ENCODE peak calls at places on chromosomes 16 and 17, in five cellular contexts. One of them, this sample, is unnamed.

GRCh38 chr17:1055751-1056645 is 59.1 kb downstream of the TIMM22 start:
- DNase-seq in central memory CD4-positive, alpha-beta T cell: no peak
- DNase-seq in endothelial cell: peak
- DNase-seq in memory B cell: peak
- DNase-seq in mesendoderm: peak
- DNase-seq in this sample: peak

GRCh38 chr16:58814348-58814801 is 80.3 kb upstream of the GOT2 start:
- DNase-seq in central memory CD4-positive, alpha-beta T cell: no peak
- DNase-seq in endothelial cell: peak
- DNase-seq in mesendoderm: peak
- DNase-seq in memory B cell: no peak
- DNase-seq in this sample: peak

GRCh38 chr16:4323845-4324478 is 8.1 kb downstream of the GLIS2 start:
- DNase-seq in central memory CD4-positive, alpha-beta T cell: no peak
- DNase-seq in memory B cell: no peak
- DNase-seq in mesendoderm: peak
- DNase-seq in endothelial cell: peak
- DNase-seq in this sample: no peak

GRCh38 chr17:27649929-27650328 is 18.9 kb downstream of the LGALS9 start:
- DNase-seq in endothelial cell: no peak
- DNase-seq in mesendoderm: no peak
- DNase-seq in memory B cell: no peak
- DNase-seq in central memory CD4-positive, alpha-beta T cell: no peak
- DNase-seq in this sample: no peak

GRCh38 chr16:68786685-68787418 is 49.8 kb downstream of the CDH1 start:
- DNase-seq in memory B cell: no peak
- DNase-seq in central memory CD4-positive, alpha-beta T cell: no peak
- DNase-seq in mesendoderm: no peak
- DNase-seq in endothelial cell: no peak
- DNase-seq in this sample: no peak

GRCh38 chr16:11325404-11326083 is 19.7 kb upstream of the RMI2 start:
- DNase-seq in endothelial cell: no peak
- DNase-seq in memory B cell: no peak
- DNase-seq in mesendoderm: no peak
- DNase-seq in central memory CD4-positive, alpha-beta T cell: no peak
- DNase-seq in this sample: no peak

GRCh38 chr17:70597774-70598173 is 428.4 kb downstream of the KCNJ2 start:
- DNase-seq in central memory CD4-positive, alpha-beta T cell: no peak
- DNase-seq in endothelial cell: no peak
- DNase-seq in mesendoderm: no peak
- DNase-seq in memory B cell: no peak
- DNase-seq in this sample: no peak

GRCh38 chr16:6605490-6605889 is 727.2 kb upstream of the RBFOX1 start:
- DNase-seq in central memory CD4-positive, alpha-beta T cell: no peak
- DNase-seq in endothelial cell: no peak
- DNase-seq in memory B cell: no peak
- DNase-seq in mesendoderm: no peak
- DNase-seq in this sample: no peak

GRCh38 chr17:32253117-32253611 is 12.5 kb upstream of the RHBDL3 start:
- DNase-seq in endothelial cell: peak
- DNase-seq in central memory CD4-positive, alpha-beta T cell: peak
- DNase-seq in memory B cell: peak
- DNase-seq in mesendoderm: peak
- DNase-seq in this sample: peak

GRCh38 chr17:55394357-55395021 is 27.1 kb downstream of the MMD start:
- DNase-seq in central memory CD4-positive, alpha-beta T cell: no peak
- DNase-seq in endothelial cell: no peak
- DNase-seq in mesendoderm: no peak
- DNase-seq in memory B cell: no peak
- DNase-seq in this sample: peak

GRCh38 chr16:78310990-78311561 is 211.6 kb downstream of the WWOX start:
- DNase-seq in endothelial cell: no peak
- DNase-seq in memory B cell: no peak
- DNase-seq in central memory CD4-positive, alpha-beta T cell: no peak
- DNase-seq in mesendoderm: peak
- DNase-seq in this sample: no peak

GRCh38 chr16:46428108-46429061 is 192.8 kb downstream of the SHCBP1 start:
- DNase-seq in mesendoderm: no peak
- DNase-seq in central memory CD4-positive, alpha-beta T cell: no peak
- DNase-seq in memory B cell: no peak
- DNase-seq in endothelial cell: no peak
- DNase-seq in this sample: no peak

GRCh38 chr16:51818342-51818944 is 667.4 kb upstream of the SALL1 start:
- DNase-seq in memory B cell: no peak
- DNase-seq in endothelial cell: peak
- DNase-seq in mesendoderm: peak
- DNase-seq in central memory CD4-positive, alpha-beta T cell: no peak
- DNase-seq in this sample: peak

GRCh38 chr17:50478391-50479361 is at the start of gene RSAD1:
- DNase-seq in mesendoderm: peak
- DNase-seq in endothelial cell: peak
- DNase-seq in central memory CD4-positive, alpha-beta T cell: peak
- DNase-seq in memory B cell: peak
- DNase-seq in this sample: peak

GRCh38 chr16:57938936-57939871 is 31.7 kb downstream of the CNGB1 start:
- DNase-seq in central memory CD4-positive, alpha-beta T cell: no peak
- DNase-seq in endothelial cell: no peak
- DNase-seq in mesendoderm: peak
- DNase-seq in memory B cell: no peak
- DNase-seq in this sample: no peak

GRCh38 chr16:31362476-31363405 is 7.8 kb downstream of the ITGAX start:
- DNase-seq in central memory CD4-positive, alpha-beta T cell: no peak
- DNase-seq in memory B cell: no peak
- DNase-seq in mesendoderm: no peak
- DNase-seq in endothelial cell: no peak
- DNase-seq in this sample: no peak

GRCh38 chr16:75288181-75288580 is 36.8 kb upstream of the BCAR1 start:
- DNase-seq in mesendoderm: no peak
- DNase-seq in endothelial cell: no peak
- DNase-seq in central memory CD4-positive, alpha-beta T cell: no peak
- DNase-seq in memory B cell: no peak
- DNase-seq in this sample: no peak

GRCh38 chr17:69948406-69948805 is 126.6 kb upstream of the KCNJ16 start:
- DNase-seq in memory B cell: no peak
- DNase-seq in central memory CD4-positive, alpha-beta T cell: no peak
- DNase-seq in endothelial cell: no peak
- DNase-seq in mesendoderm: no peak
- DNase-seq in this sample: no peak

GRCh38 chr16:49019826-49020401 is 261.7 kb downstream of the CBLN1 start:
- DNase-seq in memory B cell: no peak
- DNase-seq in central memory CD4-positive, alpha-beta T cell: no peak
- DNase-seq in endothelial cell: no peak
- DNase-seq in mesendoderm: no peak
- DNase-seq in this sample: no peak

GRCh38 chr16:68126395-68126794 is 41.2 kb downstream of the NFATC3 start:
- DNase-seq in central memory CD4-positive, alpha-beta T cell: no peak
- DNase-seq in mesendoderm: no peak
- DNase-seq in memory B cell: no peak
- DNase-seq in endothelial cell: no peak
- DNase-seq in this sample: no peak

GRCh38 chr17:46782250-46782953 is 36.1 kb downstream of the WNT3 start:
- DNase-seq in memory B cell: no peak
- DNase-seq in central memory CD4-positive, alpha-beta T cell: no peak
- DNase-seq in mesendoderm: peak
- DNase-seq in endothelial cell: peak
- DNase-seq in this sample: peak

GRCh38 chr17:9151091-9151490 is 129.8 kb downstream of the NTN1 start:
- DNase-seq in mesendoderm: peak
- DNase-seq in central memory CD4-positive, alpha-beta T cell: no peak
- DNase-seq in memory B cell: no peak
- DNase-seq in endothelial cell: no peak
- DNase-seq in this sample: peak

GRCh38 chr17:48259710-48260291 is 152.2 kb downstream of the SNX11 start:
- DNase-seq in central memory CD4-positive, alpha-beta T cell: no peak
- DNase-seq in endothelial cell: no peak
- DNase-seq in memory B cell: no peak
- DNase-seq in mesendoderm: peak
- DNase-seq in this sample: peak

GRCh38 chr17:38528101-38528500 is 77.7 kb downstream of the SRCIN1 start:
- DNase-seq in endothelial cell: no peak
- DNase-seq in central memory CD4-positive, alpha-beta T cell: no peak
- DNase-seq in memory B cell: no peak
- DNase-seq in mesendoderm: no peak
- DNase-seq in this sample: no peak